ENCODE peak calls at places on chromosome 22, in seven cellular contexts. T, I, K, E, V, O and A are unnamed samples.

GRCh38 chr22:35421121-35421520 is 21.2 kb downstream of the MCM5 start:
- DNase-seq in T (no peak), I (no peak), K (no peak), E (no peak), V (no peak), O (no peak), A (no peak)

GRCh38 chr22:22085702-22086500 is 103.3 kb upstream of the TOP3B start:
- DNase-seq in T (no peak), I (no peak), K (no peak), E (no peak), V (peak; percentile 37), O (no peak), A (peak; percentile 12)

GRCh38 chr22:46572911-46573780 is 35.7 kb upstream of the CELSR1 start:
- DNase-seq in T (no peak), I (no peak), K (no peak), E (no peak), V (no peak), O (no peak), A (no peak)

GRCh38 chr22:20993304-20994127 is 8.4 kb downstream of the THAP7 start:
- DNase-seq in T (no peak), I (no peak), K (no peak), E (no peak), V (no peak), O (no peak), A (no peak)

GRCh38 chr22:38724926-38725571 is 19.3 kb downstream of the GTPBP1 start:
- DNase-seq in T (peak; percentile 44), I (no peak), K (peak; percentile 43), E (peak; percentile 57), V (peak; percentile 66), O (no peak), A (peak; percentile 35)

GRCh38 chr22:24367841-24368240 is 59.6 kb upstream of the ADORA2A start:
- DNase-seq in T (no peak), I (no peak), K (no peak), E (no peak), V (peak; percentile 9), O (no peak), A (peak; percentile 36)

GRCh38 chr22:49962751-49963646 is 2.4 kb downstream of the PIM3 start:
- DNase-seq in T (no peak), I (no peak), K (no peak), E (no peak), V (no peak), O (no peak), A (peak; percentile 14)

GRCh38 chr22:32204856-32205722 is at the start of gene RFPL2:
- DNase-seq in T (peak; percentile 93), I (no peak), K (peak; percentile 15), E (no peak), V (peak; percentile 11), O (no peak), A (peak; percentile 20)

GRCh38 chr22:39645532-39645931 is 75.0 kb downstream of the CACNA1I start:
- DNase-seq in T (peak; percentile 21), I (no peak), K (no peak), E (no peak), V (no peak), O (no peak), A (no peak)

GRCh38 chr22:23452231-23453010 is 127.7 kb downstream of the IGLL1 start:
- DNase-seq in T (no peak), I (no peak), K (no peak), E (no peak), V (no peak), O (no peak), A (no peak)

GRCh38 chr22:36586852-36587251 is 57.9 kb upstream of the EIF3D start:
- DNase-seq in T (no peak), I (no peak), K (no peak), E (no peak), V (no peak), O (no peak), A (no peak)

GRCh38 chr22:50169774-50170341 is 673 bp upstream of the PANX2 start:
- DNase-seq in T (no peak), I (no peak), K (no peak), E (no peak), V (no peak), O (no peak), A (peak; percentile 28)

GRCh38 chr22:50532824-50533344 is 3.1 kb upstream of the TYMP start:
- DNase-seq in T (no peak), I (no peak), K (no peak), E (no peak), V (no peak), O (no peak), A (no peak)

GRCh38 chr22:38423512-38424503 is 31.2 kb downstream of the KCNJ4 start:
- DNase-seq in T (no peak), I (no peak), K (no peak), E (no peak), V (no peak), O (no peak), A (no peak)

GRCh38 chr22:49235463-49236300 is 592.0 kb downstream of the BRD1 start:
- DNase-seq in T (no peak), I (no peak), K (no peak), E (no peak), V (no peak), O (no peak), A (no peak)

GRCh38 chr22:46774456-46775363 is 12.3 kb downstream of the TBC1D22A start:
- DNase-seq in T (no peak), I (no peak), K (no peak), E (peak; percentile 74), V (no peak), O (no peak), A (no peak)

GRCh38 chr22:24423519-24424000 is 3.8 kb upstream of the ADORA2A start:
- DNase-seq in T (no peak), I (peak; percentile 55), K (no peak), E (peak; percentile 83), V (peak; percentile 24), O (peak; percentile 61), A (no peak)

GRCh38 chr22:36056980-36057379 is 28.4 kb upstream of the RBFOX2 start:
- DNase-seq in T (no peak), I (no peak), K (no peak), E (no peak), V (no peak), O (no peak), A (peak; percentile 19)

GRCh38 chr22:39414377-39414776 is 14.8 kb downstream of the TAB1 start:
- DNase-seq in T (no peak), I (no peak), K (no peak), E (no peak), V (no peak), O (no peak), A (no peak)

GRCh38 chr22:31122196-31122531 is 602 bp upstream of the INPP5J start:
- DNase-seq in T (no peak), I (no peak), K (no peak), E (no peak), V (no peak), O (no peak), A (no peak)

GRCh38 chr22:25370322-25370721 is 150.9 kb downstream of the CRYBB2 start:
- DNase-seq in T (no peak), I (no peak), K (no peak), E (no peak), V (no peak), O (no peak), A (no peak)

GRCh38 chr22:21624880-21625791 is 4.7 kb downstream of the YDJC start:
- DNase-seq in T (no peak), I (no peak), K (no peak), E (no peak), V (no peak), O (no peak), A (no peak)

GRCh38 chr22:39915295-39915726 is 14.4 kb downstream of the GRAP2 start:
- DNase-seq in T (no peak), I (no peak), K (no peak), E (no peak), V (no peak), O (no peak), A (no peak)

GRCh38 chr22:39717099-39717498 is 146.5 kb downstream of the CACNA1I start:
- DNase-seq in T (no peak), I (no peak), K (no peak), E (no peak), V (no peak), O (no peak), A (no peak)

GRCh38 chr22:35777335-35777975 is 59.8 kb downstream of the APOL5 start:
- DNase-seq in T (no peak), I (no peak), K (peak; percentile 81), E (no peak), V (peak; percentile 87), O (no peak), A (peak; percentile 77)

GRCh38 chr22:25402501-25403283 is 161.8 kb upstream of the GRK3 start:
- DNase-seq in T (no peak), I (no peak), K (no peak), E (no peak), V (peak; percentile 46), O (no peak), A (peak; percentile 55)

GRCh38 chr22:38066381-38067027 is 9.3 kb downstream of the PICK1 start:
- DNase-seq in T (no peak), I (no peak), K (no peak), E (no peak), V (no peak), O (no peak), A (no peak)

GRCh38 chr22:19291218-19291579 is 320 bp downstream of the CLTCL1 start:
- DNase-seq in T (no peak), I (peak; percentile 8), K (peak; percentile 16), E (peak; percentile 16), V (no peak), O (no peak), A (no peak)

GRCh38 chr22:38474003-38474607 is 6.2 kb downstream of the KDELR3 start:
- DNase-seq in T (no peak), I (no peak), K (no peak), E (no peak), V (no peak), O (no peak), A (no peak)

GRCh38 chr22:22666307-22667091 is 22.1 kb downstream of the GGTLC2 start:
- DNase-seq in T (no peak), I (no peak), K (peak; percentile 9), E (peak; percentile 33), V (peak; percentile 65), O (no peak), A (peak; percentile 44)